ENCODE peak calls at places on chromosome 3, in four cellular contexts. B, L, N and Z are unnamed samples.

GRCh38 chr3:119258915-119259314 is 18.2 kb upstream of the B4GALT4 start:
- DNase-seq in B (no peak), L (no peak), N (no peak), Z (no peak)

GRCh38 chr3:141412087-141412935 is 44.0 kb downstream of the ZBTB38 start:
- DNase-seq in B (peak; percentile 41), L (peak; percentile 58), N (peak; percentile 57), Z (peak; percentile 40)

GRCh38 chr3:3119393-3119851 is 7.3 kb upstream of the TRNT1 start:
- DNase-seq in B (no peak), L (no peak), N (no peak), Z (no peak)

GRCh38 chr3:134652409-134652831 is 1.6 kb upstream of the KY start:
- DNase-seq in B (no peak), L (no peak), N (no peak), Z (peak; percentile 78)

GRCh38 chr3:51269466-51269865 is 115.6 kb upstream of the MANF start:
- DNase-seq in B (no peak), L (no peak), N (no peak), Z (no peak)

GRCh38 chr3:195156286-195156890 is 114.6 kb downstream of the XXYLT1 start:
- DNase-seq in B (no peak), L (no peak), N (no peak), Z (no peak)

GRCh38 chr3:99509224-99509623 is 129.2 kb upstream of the COL8A1 start:
- DNase-seq in B (no peak), L (no peak), N (no peak), Z (peak; percentile 34)

GRCh38 chr3:187739561-187740445 is 5.5 kb downstream of the BCL6 start:
- DNase-seq in B (peak; percentile 74), L (peak; percentile 55), N (peak; percentile 76), Z (peak; percentile 75)

GRCh38 chr3:28504945-28505344 is 156.3 kb upstream of the AZI2 start:
- DNase-seq in B (no peak), L (no peak), N (no peak), Z (no peak)

GRCh38 chr3:106711650-106712049 is 665.6 kb upstream of the CCDC54 start:
- DNase-seq in B (no peak), L (no peak), N (no peak), Z (peak; percentile 22)